ENCODE peak calls at places on chromosomes 1 and 21, in five cellular contexts. S is stimulated activated CD4-positive, alpha-beta T cell treated with anti-CD3 and anti-CD28 coated beads, Interleukin-15, amount 100 ng/mL, for 1 hour; H is ACHN; Q is AG08395; K is dorsolateral prefrontal cortex. I is an unnamed sample.

GRCh38 chr1:112729909-112730308 is 14.8 kb upstream of the PPM1J start:
- DNase-seq in Q (no peak), S (no peak), H (no peak), K (no peak), I (no peak)

GRCh38 chr1:228041316-228041715 is 34.5 kb downstream of the WNT3A start:
- DNase-seq in H (no peak), S (no peak), Q (no peak), K (no peak), I (no peak)

GRCh38 chr1:58316141-58316540 is 230.4 kb downstream of the OMA1 start:
- DNase-seq in Q (no peak), K (no peak), S (no peak), H (no peak), I (no peak)

GRCh38 chr1:25890249-25891034 is 14.9 kb upstream of the PAQR7 start:
- DNase-seq in Q (no peak), S (no peak), K (peak), H (peak), I (no peak)

GRCh38 chr1:203426870-203427269 is 48.7 kb upstream of the PRELP start:
- DNase-seq in S (no peak), H (no peak), Q (no peak), K (no peak), I (no peak)

GRCh38 chr1:203536575-203536974 is 42.6 kb downstream of the OPTC start:
- DNase-seq in K (no peak), S (no peak), H (no peak), Q (no peak), I (no peak)

GRCh38 chr1:23422313-23422877 is 2.2 kb downstream of the TCEA3 start:
- DNase-seq in K (no peak), S (no peak), Q (peak), H (no peak), I (peak)

GRCh38 chr1:75791022-75791421 is 5.0 kb downstream of the RABGGTB start:
- DNase-seq in Q (no peak), K (no peak), H (no peak), S (no peak), I (no peak)

GRCh38 chr1:89802841-89803240 is 18.0 kb upstream of the LRRC8D start:
- DNase-seq in H (no peak), Q (no peak), S (no peak), K (no peak), I (no peak)

GRCh38 chr1:56456426-56457101 is 122.8 kb downstream of the PLPP3 start:
- DNase-seq in K (no peak), H (no peak), Q (peak), S (no peak), I (no peak)

GRCh38 chr21:41080485-41080884 is 87.5 kb upstream of the BACE2 start:
- DNase-seq in Q (no peak), K (no peak), S (no peak), H (no peak), I (no peak)

GRCh38 chr1:161305872-161306519 is 3.8 kb downstream of the MPZ start:
- DNase-seq in Q (peak), H (peak), S (peak), K (peak), I (peak)

GRCh38 chr21:42456457-42456856 is 39.6 kb downstream of the RSPH1 start:
- DNase-seq in K (no peak), Q (no peak), H (no peak), S (no peak), I (no peak)

GRCh38 chr21:26934383-26934782 is 32.5 kb downstream of the ADAMTS5 start:
- DNase-seq in Q (no peak), K (no peak), H (no peak), S (no peak), I (no peak)

GRCh38 chr1:44294588-44295007 is 60.5 kb downstream of the ERI3 start:
- DNase-seq in Q (peak), H (peak), K (no peak), S (no peak), I (peak)

GRCh38 chr1:78688701-78689100 is 39.1 kb downstream of the IFI44 start:
- DNase-seq in Q (peak), S (no peak), H (peak), K (no peak), I (peak)

I was measured in AG08396.